ENCODE peak calls at places on chromosomes 7 and 10, in six cellular contexts. L is HepG2, H is upper lobe of left lung, J is A549, Z is K562, G is GM12878. S is an unnamed sample.

GRCh38 chr10:133278577-133279265 is 2.1 kb upstream of the ADAM8 start:
- ATAC-seq in L (peak), H (peak), J (peak), Z (peak), G (peak), S (peak)

GRCh38 chr7:1324028-1324900 is 91.6 kb downstream of the UNCX start:
- ATAC-seq in L (no peak), H (no peak), J (no peak), Z (no peak), G (no peak), S (no peak)

GRCh38 chr7:149194799-149195179 is 557 bp upstream of the ZNF282 start:
- ATAC-seq in L (peak), H (no peak), J (peak), Z (no peak), G (no peak), S (no peak)

GRCh38 chr10:11594589-11595394 is 16.7 kb downstream of the USP6NL start:
- ATAC-seq in L (peak), H (no peak), J (no peak), Z (peak), G (peak), S (no peak)

GRCh38 chr10:36494386-36494785 is 631.0 kb upstream of the ANKRD30A start:
- ATAC-seq in L (no peak), H (peak), J (no peak), Z (no peak), G (no peak), S (peak)

GRCh38 chr7:51025668-51026067 is 243.0 kb upstream of the GRB10 start:
- ATAC-seq in L (no peak), H (no peak), J (no peak), Z (no peak), G (no peak), S (no peak)

GRCh38 chr7:95537483-95537882 is 51.7 kb downstream of the ASB4 start:
- ATAC-seq in L (no peak), H (no peak), J (no peak), Z (no peak), G (no peak), S (no peak)

GRCh38 chr7:32347244-32347828 is 142.8 kb downstream of the LSM5 start:
- ATAC-seq in L (no peak), H (no peak), J (no peak), Z (peak), G (peak), S (no peak)

GRCh38 chr10:107814865-107815487 is 650.5 kb upstream of the SORCS1 start:
- ATAC-seq in L (peak), H (peak), J (no peak), Z (no peak), G (peak), S (peak)

GRCh38 chr7:79142706-79143105 is 310.8 kb downstream of the MAGI2 start:
- ATAC-seq in L (no peak), H (no peak), J (no peak), Z (no peak), G (no peak), S (no peak)

GRCh38 chr7:101532000-101532399 is 97.1 kb downstream of the MYL10 start:
- ATAC-seq in L (no peak), H (no peak), J (no peak), Z (peak), G (peak), S (no peak)

GRCh38 chr10:132506711-132507466 is 30.7 kb upstream of the INPP5A start:
- ATAC-seq in L (no peak), H (peak), J (no peak), Z (no peak), G (no peak), S (peak)

GRCh38 chr7:75623390-75624133 is 115.2 kb downstream of the HIP1 start:
- ATAC-seq in L (no peak), H (peak), J (peak), Z (peak), G (no peak), S (peak)

GRCh38 chr10:14958872-14959220 is 342 bp upstream of the MEIG1 start:
- ATAC-seq in L (no peak), H (no peak), J (no peak), Z (no peak), G (no peak), S (no peak)

GRCh38 chr7:12094365-12094921 is 116.7 kb upstream of the TMEM106B start:
- ATAC-seq in L (no peak), H (no peak), J (no peak), Z (no peak), G (no peak), S (no peak)

GRCh38 chr10:117178190-117178589 is 19.1 kb upstream of the KCNK18 start:
- ATAC-seq in L (no peak), H (no peak), J (no peak), Z (no peak), G (no peak), S (no peak)

GRCh38 chr10:117175215-117175900 is 21.9 kb upstream of the KCNK18 start:
- ATAC-seq in L (peak), H (peak), J (peak), Z (peak), G (peak), S (peak)

GRCh38 chr10:117170244-117170643 is 27.0 kb upstream of the KCNK18 start:
- ATAC-seq in L (no peak), H (no peak), J (no peak), Z (no peak), G (no peak), S (no peak)

GRCh38 chr10:117174439-117175214 is 22.7 kb upstream of the KCNK18 start:
- ATAC-seq in L (peak), H (peak), J (peak), Z (peak), G (peak), S (peak)

DNA sequence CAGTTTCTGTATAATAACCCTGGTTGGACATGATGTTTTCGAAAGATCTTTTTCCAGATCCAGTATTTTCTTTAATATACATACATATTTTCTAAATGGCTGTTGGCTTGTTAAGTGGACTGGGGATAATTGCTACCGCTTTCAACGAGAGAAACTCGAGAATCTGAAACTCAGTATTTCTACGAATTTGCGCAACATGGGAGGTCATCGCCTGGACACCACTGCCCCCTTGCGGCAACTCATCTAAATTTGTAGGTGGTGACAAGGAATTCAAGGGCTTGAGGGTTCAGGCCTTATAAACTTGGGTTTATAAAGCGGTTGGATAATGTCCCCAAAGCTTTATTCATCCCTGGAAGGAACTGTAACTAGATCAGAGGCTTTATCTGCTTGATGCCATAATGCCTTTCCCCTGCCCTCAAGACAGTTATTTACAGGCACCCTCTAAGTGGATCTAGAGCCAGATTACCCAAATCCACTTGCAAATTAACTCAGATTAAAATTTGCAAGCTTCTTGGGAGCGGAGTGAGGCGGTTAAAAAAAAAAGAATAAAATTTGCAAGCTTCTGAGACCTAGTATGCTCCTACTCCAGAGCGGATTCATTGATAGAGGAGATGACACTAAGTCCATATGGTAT is 21.3 kb upstream of the KCNK18 start:
- ATAC-seq in L (peak), H (peak), J (peak), Z (peak), G (peak), S (peak)
- TF ChIP-seq EP300 in L (no peak), H (no peak), J (no peak), Z (no peak), G (no peak), S (no peak)

GRCh38 chr10:7478727-7479457 is 68.1 kb upstream of the SFMBT2 start:
- ATAC-seq in L (no peak), H (no peak), J (no peak), Z (no peak), G (peak), S (no peak)
- H3K27ac ChIP-seq in L (no peak), H (no peak), J (no peak), Z (no peak), G (peak), S (no peak)

DNA sequence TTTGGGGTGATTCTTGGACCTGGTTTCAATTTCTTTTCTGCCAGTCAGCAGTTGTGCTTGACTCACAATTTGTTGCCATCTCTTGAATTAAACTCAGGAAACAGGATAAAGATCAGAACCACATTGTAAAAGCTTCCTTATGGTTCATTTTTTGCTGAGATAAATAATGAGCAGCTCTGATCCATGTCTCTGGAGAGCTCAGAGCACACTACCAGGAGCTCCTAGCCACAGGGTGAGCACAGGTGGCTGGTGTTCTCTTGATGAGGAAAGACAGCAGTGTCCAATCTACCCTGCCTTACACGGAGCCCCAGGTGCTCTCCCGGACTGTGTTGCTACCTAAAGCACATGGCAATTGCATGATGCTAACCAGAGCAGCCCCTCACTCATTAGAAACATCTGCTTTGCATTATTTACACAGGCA is 17.2 kb upstream of the FAM170B start:
- ATAC-seq in L (no peak), H (no peak), J (no peak), Z (peak), G (no peak), S (no peak)
- TF ChIP-seq EP300 in L (no peak), H (no peak), J (no peak), Z (no peak), G (no peak), S (no peak)

GRCh38 chr7:142880886-142881505 is 4.5 kb downstream of the TRPV6 start:
- ATAC-seq in L (peak), H (peak), J (no peak), Z (peak), G (peak), S (no peak)
- H3K27ac ChIP-seq in L (no peak), H (no peak), J (no peak), Z (no peak), G (no peak), S (no peak)